ENCODE peak calls at places on chromosome 15, in four cellular contexts. Q, F, K and E are unnamed samples.

GRCh38 chr15:59549826-59550225 is 61.8 kb upstream of the GCNT3 start:
- DNase-seq in Q (no peak), F (no peak), K (no peak), E (no peak)

GRCh38 chr15:34435658-34436057 is 1.9 kb downstream of the GOLGA8A start:
- DNase-seq in Q (no peak), F (no peak), K (no peak), E (no peak)

GRCh38 chr15:64740361-64741170 is 34.8 kb downstream of the RBPMS2 start:
- DNase-seq in Q (no peak), F (no peak), K (no peak), E (no peak)

GRCh38 chr15:36589971-36590370 is 10.5 kb downstream of the CDIN1 start:
- DNase-seq in Q (no peak), F (no peak), K (peak; percentile 69), E (no peak)

GRCh38 chr15:78671626-78672211 is 30.7 kb upstream of the CHRNB4 start:
- DNase-seq in Q (no peak), F (no peak), K (no peak), E (no peak)

GRCh38 chr15:52733078-52733477 is 53.9 kb upstream of the ATOSA start:
- DNase-seq in Q (no peak), F (no peak), K (no peak), E (no peak)

GRCh38 chr15:77118787-77119410 is 48.0 kb upstream of the TSPAN3 start:
- DNase-seq in Q (no peak), F (no peak), K (peak; percentile 31), E (no peak)

GRCh38 chr15:90160781-90161727 is 40.1 kb upstream of the SEMA4B start:
- DNase-seq in Q (no peak), F (no peak), K (peak; percentile 64), E (no peak)

GRCh38 chr15:36601497-36601932 is 22.1 kb downstream of the CDIN1 start:
- DNase-seq in Q (no peak), F (no peak), K (peak; percentile 53), E (peak; percentile 53)

GRCh38 chr15:34039180-34039486 is at the start of gene AVEN:
- DNase-seq in Q (no peak), F (no peak), K (no peak), E (no peak)

GRCh38 chr15:25339431-25339830 is 99.4 kb downstream of the UBE3A start:
- DNase-seq in Q (no peak), F (no peak), K (no peak), E (no peak)

GRCh38 chr15:88894819-88895767 is at the start of gene HAPLN3:
- DNase-seq in Q (no peak), F (peak; percentile 49), K (peak; percentile 61), E (no peak)